ENCODE peak calls at places on chromosomes 11 and 22, in ten cellular contexts. C is endothelial cell, S is Peyer's patch, I is omental fat pad, R is left ventricle myocardium inferior, G is pancreas, T is heart left ventricle, Z is cardiac fibroblast, F is MM.1S, H is stomach. V is an unnamed sample.

GRCh38 chr22:29031236-29031982 is 30.2 kb downstream of the C22orf31 start:
- DNase-seq in R (no peak), I (peak), G (peak), F (no peak), C (peak), S (no peak), Z (peak), H (peak), T (peak), V (peak)

GRCh38 chr11:19816040-19816439 is 103.4 kb downstream of the NAV2 start:
- DNase-seq in I (no peak), T (no peak), Z (no peak), F (no peak), C (no peak), H (no peak), S (no peak), G (peak), R (no peak), V (no peak)

GRCh38 chr22:23245045-23245798 is 64.9 kb downstream of the BCR start:
- DNase-seq in G (no peak), T (no peak), F (no peak), H (no peak), C (no peak), R (no peak), I (no peak), S (no peak), Z (peak), V (peak)

GRCh38 chr11:23679041-23679440 is 817.8 kb upstream of the LUZP2 start:
- DNase-seq in H (no peak), S (no peak), T (no peak), Z (no peak), G (no peak), R (no peak), I (no peak), C (no peak), F (no peak), V (no peak)

GRCh38 chr11:33543823-33544222 is 156.8 kb downstream of the C11orf91 start:
- DNase-seq in R (no peak), S (no peak), F (peak), G (no peak), H (no peak), I (no peak), Z (peak), T (no peak), C (no peak), V (no peak)

GRCh38 chr22:24486501-24486921 is 8.6 kb upstream of the UPB1 start:
- DNase-seq in Z (peak), T (no peak), H (no peak), G (no peak), I (no peak), R (no peak), F (no peak), S (no peak), C (no peak), V (peak)

GRCh38 chr11:84563356-84563755 is 1063.8 kb downstream of the DLG2 start:
- DNase-seq in H (no peak), S (no peak), F (no peak), T (no peak), R (no peak), G (no peak), Z (no peak), C (no peak), I (no peak), V (no peak)

GRCh38 chr11:34654491-34655334 is 33.8 kb downstream of the EHF start:
- DNase-seq in R (peak), I (no peak), F (no peak), C (no peak), H (peak), S (no peak), Z (peak), T (peak), G (peak), V (peak)

GRCh38 chr11:92306966-92307504 is 82.4 kb downstream of the FAT3 start:
- DNase-seq in I (no peak), S (no peak), C (no peak), F (no peak), T (no peak), Z (peak), H (no peak), R (no peak), G (no peak), V (no peak)

GRCh38 chr22:47173535-47174021 is 411.1 kb downstream of the TBC1D22A start:
- DNase-seq in S (no peak), G (peak), R (no peak), H (no peak), C (no peak), I (no peak), T (peak), F (no peak), Z (no peak), V (no peak)

GRCh38 chr11:17138562-17138961 is 61.1 kb upstream of the RPS13 start:
- DNase-seq in C (no peak), G (no peak), T (no peak), H (no peak), I (no peak), R (no peak), F (no peak), S (no peak), Z (no peak), V (no peak)

GRCh38 chr11:121391914-121392313 is 60.2 kb upstream of the SORL1 start:
- DNase-seq in I (no peak), Z (no peak), T (peak), C (no peak), F (no peak), R (no peak), H (peak), G (no peak), S (no peak), V (no peak)

GRCh38 chr22:32796865-32797573 is 4.5 kb upstream of the TIMP3 start:
- DNase-seq in I (no peak), H (peak), G (peak), F (peak), S (no peak), T (peak), C (peak), Z (peak), R (peak), V (peak)

GRCh38 chr22:38199826-38200559 is 1.8 kb upstream of the MAFF start:
- DNase-seq in T (no peak), G (no peak), I (no peak), H (no peak), Z (no peak), S (no peak), F (no peak), R (no peak), C (no peak), V (no peak)

GRCh38 chr22:23697031-23697970 is 6.5 kb downstream of the RGL4 start:
- DNase-seq in S (no peak), T (no peak), F (no peak), H (no peak), G (peak), R (no peak), Z (no peak), I (no peak), C (no peak), V (no peak)

GRCh38 chr11:95378789-95379188 is 147.8 kb upstream of the SESN3 start:
- DNase-seq in Z (no peak), C (no peak), G (no peak), T (no peak), I (no peak), F (no peak), H (no peak), R (no peak), S (no peak), V (no peak)

GRCh38 chr11:47586456-47586855 is at the start of gene FAM180B:
- DNase-seq in Z (no peak), S (no peak), H (no peak), R (no peak), C (no peak), F (no peak), T (no peak), G (no peak), I (no peak), V (no peak)

GRCh38 chr11:10725114-10725906 is 25.7 kb upstream of the CTR9 start:
- DNase-seq in C (no peak), S (no peak), I (no peak), G (no peak), F (no peak), T (no peak), R (no peak), H (no peak), Z (peak), V (peak)

GRCh38 chr22:18076060-18076497 is 1.7 kb upstream of the PEX26 start:
- DNase-seq in T (peak), S (no peak), F (peak), G (no peak), R (no peak), C (peak), I (no peak), Z (peak), H (peak), V (peak)

GRCh38 chr22:18079706-18080230 is 2.0 kb downstream of the PEX26 start:
- DNase-seq in Z (no peak), H (no peak), R (no peak), G (no peak), T (no peak), C (no peak), I (no peak), S (no peak), F (no peak), V (no peak)

GRCh38 chr22:18077087-18077638 is 627 bp upstream of the PEX26 start:
- DNase-seq in R (no peak), Z (no peak), T (no peak), I (no peak), F (no peak), C (no peak), H (no peak), S (no peak), G (peak), V (no peak)

GRCh38 chr22:18077639-18078328 is at the start of gene PEX26:
- DNase-seq in C (peak), Z (peak), R (peak), F (peak), T (peak), S (peak), I (peak), G (peak), H (peak), V (peak)

GRCh38 chr22:18078329-18079041 is 695 bp downstream of the PEX26 start:
- DNase-seq in T (peak), C (peak), H (peak), S (peak), Z (no peak), R (no peak), I (no peak), F (peak), G (peak), V (peak)
- TF ChIP-seq CTCF in T (no peak), C (no peak), H (no peak), S (peak), Z (peak), R (no peak), I (no peak), F (peak), G (no peak), V (peak)

GRCh38 chr11:131671764-131672163 is 301.3 kb downstream of the NTM start:
- DNase-seq in F (no peak), G (no peak), Z (no peak), I (no peak), S (no peak), C (peak), T (no peak), H (no peak), R (no peak), V (no peak)
- TF ChIP-seq CTCF in F (no peak), G (no peak), Z (no peak), I (no peak), S (no peak), C (no peak), T (no peak), H (no peak), R (peak), V (peak)

DNA sequence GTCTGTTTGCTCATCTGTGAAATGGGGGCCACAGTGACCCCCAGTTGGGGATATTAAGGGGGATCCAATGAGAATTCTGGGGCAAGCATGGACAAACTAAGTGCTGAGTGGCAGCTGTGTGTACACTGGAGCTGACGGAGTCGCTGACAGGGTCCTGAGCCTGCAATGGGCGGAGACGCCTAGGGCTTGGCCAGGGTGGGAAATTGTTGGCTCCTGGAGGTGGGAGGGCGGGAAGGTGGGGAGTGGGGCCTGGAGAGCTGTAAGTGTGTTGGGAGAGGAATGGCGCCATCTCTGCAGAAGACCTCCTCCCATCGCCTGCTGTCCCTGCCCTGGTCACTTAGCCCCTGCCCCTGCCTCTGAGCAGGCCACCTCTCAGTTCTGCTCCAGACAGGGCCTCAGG is 7.3 kb downstream of the CACNA1I start:
- DNase-seq in C (no peak), I (no peak), R (no peak), Z (no peak), S (no peak), H (no peak), F (no peak), T (no peak), G (no peak), V (no peak)
- TF ChIP-seq CTCF in C (no peak), I (no peak), R (no peak), Z (no peak), S (no peak), H (no peak), F (no peak), T (no peak), G (no peak), V (no peak)

DNA sequence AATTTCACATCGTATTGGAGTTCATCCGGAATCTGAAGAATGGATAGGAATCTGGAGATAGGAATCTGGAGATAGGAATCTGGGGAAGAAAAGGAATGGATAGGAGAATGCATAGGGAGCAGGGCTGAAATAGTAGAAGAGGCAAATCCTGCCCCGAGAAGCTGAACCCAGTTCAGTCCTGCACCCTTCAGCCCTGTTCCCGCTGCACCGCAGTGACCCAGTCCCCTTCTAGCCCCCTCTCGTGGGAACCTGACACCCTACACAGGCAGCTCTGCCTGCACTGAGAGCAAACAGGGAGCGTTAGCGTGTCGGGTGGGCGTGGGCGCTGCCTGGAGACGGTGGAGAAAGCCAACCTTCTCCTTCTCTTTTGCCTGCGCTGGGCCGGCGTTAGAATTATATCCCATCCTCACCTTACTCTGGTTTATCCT is 1.1 kb upstream of the CCKBR start:
- DNase-seq in F (no peak), H (peak), S (no peak), C (peak), G (no peak), Z (no peak), I (no peak), R (no peak), T (no peak), V (no peak)
- TF ChIP-seq CTCF in F (no peak), H (no peak), S (no peak), C (no peak), G (no peak), Z (no peak), I (no peak), R (no peak), T (no peak), V (no peak)

GRCh38 chr22:26835023-26835422 is 177.6 kb downstream of the MIAT start:
- DNase-seq in G (no peak), Z (no peak), F (no peak), R (no peak), T (no peak), H (no peak), S (no peak), I (no peak), C (no peak), V (no peak)

GRCh38 chr22:26837784-26838520 is 180.6 kb downstream of the MIAT start:
- DNase-seq in H (no peak), S (no peak), Z (no peak), C (no peak), I (no peak), R (no peak), T (no peak), F (no peak), G (no peak), V (no peak)

DNA sequence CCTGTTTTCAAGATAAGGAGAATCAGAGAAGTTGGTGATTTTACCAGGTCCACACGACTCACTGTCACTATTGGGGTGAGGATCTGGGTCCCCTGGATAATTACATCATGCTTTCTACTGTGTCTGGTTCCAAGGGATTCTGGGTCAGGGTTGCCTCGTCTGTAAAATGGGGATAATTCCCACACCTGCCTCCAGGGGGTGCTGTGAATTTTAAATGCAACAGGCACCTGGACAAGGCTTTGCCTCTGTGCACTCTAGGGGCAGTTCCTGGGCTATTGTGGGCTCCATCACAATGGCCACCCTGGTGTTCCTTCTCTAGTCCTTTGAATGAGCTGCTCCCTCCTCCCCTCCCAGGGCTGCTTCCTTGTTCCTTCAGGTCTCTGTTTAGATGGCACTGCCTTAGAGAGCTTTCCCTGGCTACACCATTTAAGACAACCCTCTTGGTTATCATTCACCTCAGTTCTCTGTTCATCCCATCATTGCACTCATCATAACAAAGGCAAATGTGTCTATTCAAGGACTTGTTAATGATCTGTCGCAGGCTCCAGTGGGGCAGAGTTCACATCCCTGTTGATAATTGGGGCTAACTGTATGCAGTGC is 178.6 kb downstream of the MIAT start:
- DNase-seq in H (peak), T (no peak), R (no peak), I (no peak), C (peak), Z (peak), S (peak), F (peak), G (peak), V (peak)
- TF ChIP-seq CTCF in H (no peak), T (no peak), R (peak), I (no peak), C (peak), Z (peak), S (peak), F (peak), G (no peak), V (peak)

GRCh38 chr11:73929388-73929787 is 21.4 kb upstream of the DNAJB13 start:
- DNase-seq in R (no peak), Z (no peak), S (no peak), C (no peak), G (no peak), H (no peak), T (no peak), I (no peak), F (no peak), V (no peak)

GRCh38 chr11:73931951-73932350 is 18.9 kb upstream of the DNAJB13 start:
- DNase-seq in F (no peak), I (no peak), T (no peak), Z (no peak), S (no peak), G (no peak), C (no peak), H (no peak), R (no peak), V (no peak)

GRCh38 chr11:73931039-73931645 is 19.7 kb upstream of the DNAJB13 start:
- DNase-seq in I (no peak), Z (peak), H (peak), R (no peak), G (no peak), T (peak), F (peak), S (no peak), C (peak), V (peak)
- TF ChIP-seq CTCF in I (no peak), Z (peak), H (no peak), R (peak), G (no peak), T (no peak), F (peak), S (peak), C (peak), V (peak)

GRCh38 chr11:107427569-107428180 is 29.9 kb downstream of the CWF19L2 start:
- DNase-seq in F (no peak), G (no peak), T (no peak), C (no peak), Z (no peak), R (no peak), H (no peak), I (no peak), S (no peak), V (no peak)
- TF ChIP-seq CTCF in F (no peak), G (no peak), T (no peak), C (no peak), Z (no peak), R (no peak), H (no peak), I (no peak), S (no peak), V (no peak)

GRCh38 chr11:116615211-116615865 is 157.4 kb downstream of the BUD13 start:
- DNase-seq in I (no peak), Z (no peak), R (no peak), C (no peak), H (no peak), F (no peak), S (no peak), T (no peak), G (no peak), V (no peak)

GRCh38 chr11:116610190-116610589 is 162.6 kb downstream of the BUD13 start:
- DNase-seq in G (no peak), H (peak), C (no peak), F (no peak), T (no peak), Z (no peak), I (no peak), R (no peak), S (no peak), V (no peak)

GRCh38 chr11:116611998-116612620 is 160.7 kb downstream of the BUD13 start:
- DNase-seq in S (no peak), H (peak), F (no peak), C (no peak), G (no peak), R (no peak), I (no peak), Z (no peak), T (no peak), V (no peak)

GRCh38 chr11:116614306-116615210 is 158.2 kb downstream of the BUD13 start:
- DNase-seq in T (no peak), S (no peak), H (no peak), R (no peak), F (no peak), G (no peak), C (no peak), Z (no peak), I (no peak), V (no peak)

GRCh38 chr11:116613201-116613910 is 159.4 kb downstream of the BUD13 start:
- DNase-seq in C (no peak), F (no peak), R (no peak), Z (no peak), G (no peak), I (no peak), T (no peak), S (no peak), H (peak), V (no peak)
- TF ChIP-seq CTCF in C (no peak), F (no peak), R (no peak), Z (no peak), G (no peak), I (no peak), T (no peak), S (no peak), H (no peak), V (no peak)

DNA sequence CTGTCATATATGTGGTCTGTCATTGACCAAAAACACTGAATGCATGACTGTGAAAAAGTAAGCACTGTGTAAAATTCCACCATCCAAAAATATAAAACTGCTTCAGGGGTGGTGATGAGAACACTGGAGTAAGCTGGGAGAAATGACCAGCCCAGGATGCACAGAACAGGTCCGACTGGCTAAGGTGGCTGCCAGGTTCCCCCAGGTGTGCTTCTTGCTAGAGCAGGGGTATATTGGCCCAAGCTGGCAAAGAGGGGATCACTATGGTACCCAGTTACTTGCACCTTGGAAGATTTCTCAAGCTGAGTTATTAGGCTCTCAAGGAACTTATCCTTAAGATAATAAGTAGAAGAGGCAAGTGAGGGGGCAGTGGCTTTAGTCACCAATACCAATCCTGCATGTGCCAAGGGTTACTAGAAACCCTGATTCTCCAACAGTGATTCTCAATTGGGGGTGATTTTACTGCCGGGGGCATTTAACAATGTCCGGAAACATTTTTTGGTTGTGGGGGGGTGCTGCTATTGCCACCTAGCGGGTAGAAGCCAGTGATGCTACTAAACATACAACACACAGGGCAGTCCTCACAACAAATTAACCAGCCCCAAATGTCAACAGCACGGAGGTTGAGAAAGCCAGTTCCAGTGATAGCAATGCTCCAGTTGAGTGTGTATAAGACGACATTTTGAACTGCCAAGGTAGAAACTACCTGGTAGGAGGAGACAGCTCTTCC is 15.7 kb downstream of the SNU13 start:
- DNase-seq in G (no peak), C (no peak), S (no peak), I (no peak), Z (no peak), R (no peak), H (no peak), T (no peak), F (no peak), V (peak)
- TF ChIP-seq CTCF in G (no peak), C (no peak), S (no peak), I (no peak), Z (peak), R (peak), H (no peak), T (peak), F (peak), V (peak)

V was measured in HFFc6.